ENCODE peak calls at places on chromosomes 5 and 9, in ten cellular contexts. One of them, this sample, is unnamed.
A peak's percentile ranks its signal among the peaks of the same experiment; 100 is the strongest.

GRCh38 chr5:130335116-130335515 is 430.9 kb downstream of the CHSY3 start:
- DNase-seq in mesendoderm: no peak
- DNase-seq in prostate gland: no peak
- DNase-seq in H1: no peak
- DNase-seq in OCI-LY7: no peak
- DNase-seq in tibial artery: no peak
- DNase-seq in Peyer's patch: no peak
- DNase-seq in right lobe of liver: no peak
- DNase-seq in fibroblast of lung: peak; percentile 14
- DNase-seq in GM23248: no peak
- DNase-seq in this sample: no peak

GRCh38 chr9:134503301-134504105 is 138.1 kb upstream of the COL5A1 start:
- DNase-seq in H1: no peak
- DNase-seq in Peyer's patch: peak; percentile 15
- DNase-seq in prostate gland: no peak
- DNase-seq in right lobe of liver: peak; percentile 43
- DNase-seq in fibroblast of lung: no peak
- DNase-seq in GM23248: peak; percentile 24
- DNase-seq in OCI-LY7: no peak
- DNase-seq in tibial artery: peak; percentile 43
- DNase-seq in mesendoderm: no peak
- DNase-seq in this sample: no peak

GRCh38 chr9:19812194-19812593 is 23.4 kb upstream of the SLC24A2 start:
- DNase-seq in prostate gland: no peak
- DNase-seq in Peyer's patch: no peak
- DNase-seq in GM23248: no peak
- DNase-seq in tibial artery: no peak
- DNase-seq in mesendoderm: no peak
- DNase-seq in right lobe of liver: no peak
- DNase-seq in OCI-LY7: no peak
- DNase-seq in H1: no peak
- DNase-seq in fibroblast of lung: no peak
- DNase-seq in this sample: no peak

GRCh38 chr5:79811904-79812303 is 122.3 kb downstream of the CMYA5 start:
- DNase-seq in Peyer's patch: no peak
- DNase-seq in fibroblast of lung: no peak
- DNase-seq in mesendoderm: no peak
- DNase-seq in H1: no peak
- DNase-seq in prostate gland: no peak
- DNase-seq in GM23248: no peak
- DNase-seq in OCI-LY7: no peak
- DNase-seq in tibial artery: no peak
- DNase-seq in right lobe of liver: no peak
- DNase-seq in this sample: no peak

GRCh38 chr5:171158581-171158980 is 150.5 kb upstream of the TLX3 start:
- DNase-seq in right lobe of liver: no peak
- DNase-seq in mesendoderm: no peak
- DNase-seq in tibial artery: no peak
- DNase-seq in OCI-LY7: no peak
- DNase-seq in GM23248: no peak
- DNase-seq in prostate gland: no peak
- DNase-seq in fibroblast of lung: no peak
- DNase-seq in H1: no peak
- DNase-seq in Peyer's patch: no peak
- DNase-seq in this sample: no peak

GRCh38 chr9:4553951-4554381 is 63.7 kb downstream of the SLC1A1 start:
- DNase-seq in GM23248: peak; percentile 49
- DNase-seq in right lobe of liver: no peak
- DNase-seq in Peyer's patch: no peak
- DNase-seq in prostate gland: no peak
- DNase-seq in mesendoderm: no peak
- DNase-seq in H1: no peak
- DNase-seq in fibroblast of lung: peak; percentile 14
- DNase-seq in OCI-LY7: no peak
- DNase-seq in tibial artery: no peak
- DNase-seq in this sample: no peak

GRCh38 chr9:71795097-71795807 is 26.9 kb upstream of the CEMIP2 start:
- DNase-seq in GM23248: no peak
- DNase-seq in fibroblast of lung: no peak
- DNase-seq in Peyer's patch: no peak
- DNase-seq in tibial artery: no peak
- DNase-seq in prostate gland: no peak
- DNase-seq in OCI-LY7: peak; percentile 95
- DNase-seq in H1: no peak
- DNase-seq in right lobe of liver: no peak
- DNase-seq in mesendoderm: no peak
- DNase-seq in this sample: peak; percentile 90

GRCh38 chr5:68071731-68072130 is 143.8 kb upstream of the PIK3R1 start:
- DNase-seq in GM23248: peak; percentile 71
- DNase-seq in mesendoderm: no peak
- DNase-seq in fibroblast of lung: peak; percentile 25
- DNase-seq in H1: no peak
- DNase-seq in OCI-LY7: no peak
- DNase-seq in right lobe of liver: no peak
- DNase-seq in Peyer's patch: no peak
- DNase-seq in tibial artery: no peak
- DNase-seq in prostate gland: no peak
- DNase-seq in this sample: no peak

GRCh38 chr9:137138701-137139467 is at the start of gene GRIN1:
- DNase-seq in H1: peak; percentile 77
- DNase-seq in right lobe of liver: no peak
- DNase-seq in OCI-LY7: no peak
- DNase-seq in tibial artery: no peak
- DNase-seq in fibroblast of lung: no peak
- DNase-seq in Peyer's patch: no peak
- DNase-seq in GM23248: peak; percentile 59
- DNase-seq in prostate gland: no peak
- DNase-seq in mesendoderm: peak; percentile 26
- DNase-seq in this sample: no peak

GRCh38 chr9:120783611-120784047 is 9.6 kb downstream of the FBXW2 start:
- DNase-seq in tibial artery: no peak
- DNase-seq in fibroblast of lung: peak; percentile 45
- DNase-seq in H1: no peak
- DNase-seq in OCI-LY7: no peak
- DNase-seq in GM23248: peak; percentile 86
- DNase-seq in mesendoderm: no peak
- DNase-seq in prostate gland: peak; percentile 38
- DNase-seq in Peyer's patch: no peak
- DNase-seq in right lobe of liver: no peak
- DNase-seq in this sample: no peak

GRCh38 chr5:6110441-6111005 is 267.8 kb downstream of the MED10 start:
- DNase-seq in mesendoderm: no peak
- DNase-seq in Peyer's patch: no peak
- DNase-seq in H1: no peak
- DNase-seq in tibial artery: no peak
- DNase-seq in right lobe of liver: no peak
- DNase-seq in prostate gland: no peak
- DNase-seq in GM23248: no peak
- DNase-seq in OCI-LY7: no peak
- DNase-seq in fibroblast of lung: no peak
- DNase-seq in this sample: no peak

GRCh38 chr9:35760651-35761050 is 6.6 kb upstream of the MSMP start:
- DNase-seq in tibial artery: no peak
- DNase-seq in fibroblast of lung: no peak
- DNase-seq in mesendoderm: no peak
- DNase-seq in right lobe of liver: no peak
- DNase-seq in GM23248: no peak
- DNase-seq in OCI-LY7: no peak
- DNase-seq in Peyer's patch: no peak
- DNase-seq in H1: no peak
- DNase-seq in prostate gland: no peak
- DNase-seq in this sample: no peak
- H3K4me1 ChIP-seq in tibial artery: peaks cover 47% of the 10 kb centered on the region
- H3K4me1 ChIP-seq in fibroblast of lung: peaks cover 7% of the 10 kb centered on the region
- H3K4me1 ChIP-seq in mesendoderm: no peaks in the 10 kb centered on the region
- H3K4me1 ChIP-seq in right lobe of liver: peaks cover 4% of the 10 kb centered on the region
- H3K4me1 ChIP-seq in GM23248: peaks cover 8% of the 10 kb centered on the region
- H3K4me1 ChIP-seq in OCI-LY7: peaks cover 69% of the 10 kb centered on the region
- H3K4me1 ChIP-seq in Peyer's patch: peaks cover 14% of the 10 kb centered on the region
- H3K4me1 ChIP-seq in H1: peaks cover 5% of the 10 kb centered on the region
- H3K4me1 ChIP-seq in prostate gland: no peaks in the 10 kb centered on the region
- H3K4me1 ChIP-seq in this sample: peaks cover 24% of the 10 kb centered on the region

GRCh38 chr5:52989025-52989780 is at the start of gene ITGA2:
- DNase-seq in fibroblast of lung: peak; percentile 47
- DNase-seq in right lobe of liver: peak; percentile 59
- DNase-seq in mesendoderm: peak; percentile 62
- DNase-seq in prostate gland: peak; percentile 64
- DNase-seq in OCI-LY7: no peak
- DNase-seq in H1: peak; percentile 77
- DNase-seq in GM23248: peak; percentile 76
- DNase-seq in Peyer's patch: peak; percentile 79
- DNase-seq in tibial artery: peak; percentile 67
- DNase-seq in this sample: no peak
- H3K4me3 ChIP-seq in fibroblast of lung: peak within 1 kb of the TSS; percentile 79
- H3K4me3 ChIP-seq in right lobe of liver: peak within 1 kb of the TSS; percentile 50
- H3K4me3 ChIP-seq in mesendoderm: peak within 1 kb of the TSS; percentile 62
- H3K4me3 ChIP-seq in prostate gland: peak within 1 kb of the TSS; percentile 53
- H3K4me3 ChIP-seq in OCI-LY7: no peak within 1 kb of the TSS
- H3K4me3 ChIP-seq in H1: peak within 1 kb of the TSS; percentile 77
- H3K4me3 ChIP-seq in GM23248: peak within 1 kb of the TSS; percentile 82
- H3K4me3 ChIP-seq in Peyer's patch: peak within 1 kb of the TSS; percentile 58
- H3K4me3 ChIP-seq in tibial artery: peak within 1 kb of the TSS; percentile 77
- H3K4me3 ChIP-seq in this sample: peak within 1 kb of the TSS; percentile 41

DNA sequence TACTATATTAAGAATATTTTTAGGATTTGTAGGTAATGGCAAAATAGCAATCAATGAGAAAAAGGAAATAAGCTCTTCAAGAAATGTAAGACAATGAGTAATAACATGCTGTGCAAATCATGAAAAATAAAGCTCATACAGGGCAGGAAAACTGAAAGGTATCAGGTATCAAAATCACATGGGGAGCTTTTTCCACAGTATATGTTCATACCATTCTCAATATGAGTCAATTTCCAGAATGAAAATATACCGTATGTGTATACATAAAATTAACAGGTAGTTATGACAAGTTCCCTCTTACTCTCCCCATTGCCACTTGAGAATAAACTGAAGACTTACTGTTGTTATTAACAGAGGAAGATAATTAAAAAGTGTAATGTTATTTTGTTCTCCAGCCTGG is 35.9 kb downstream of the EFCAB9 start:
- DNase-seq in prostate gland: no peak
- DNase-seq in tibial artery: no peak
- DNase-seq in H1: no peak
- DNase-seq in fibroblast of lung: no peak
- DNase-seq in right lobe of liver: no peak
- DNase-seq in mesendoderm: no peak
- DNase-seq in Peyer's patch: no peak
- DNase-seq in OCI-LY7: no peak
- DNase-seq in GM23248: no peak
- DNase-seq in this sample: no peak
- H3K36me3 ChIP-seq in prostate gland: no peaks in the 10 kb centered on the region
- H3K36me3 ChIP-seq in tibial artery: peaks cover 22% of the 10 kb centered on the region
- H3K36me3 ChIP-seq in H1: peaks cover 2% of the 10 kb centered on the region
- H3K36me3 ChIP-seq in fibroblast of lung: peaks cover 2% of the 10 kb centered on the region
- H3K36me3 ChIP-seq in right lobe of liver: no peaks in the 10 kb centered on the region
- H3K36me3 ChIP-seq in mesendoderm: no peaks in the 10 kb centered on the region
- H3K36me3 ChIP-seq in Peyer's patch: no peaks in the 10 kb centered on the region
- H3K36me3 ChIP-seq in OCI-LY7: peaks cover 41% of the 10 kb centered on the region
- H3K36me3 ChIP-seq in GM23248: peaks cover 50% of the 10 kb centered on the region
- H3K36me3 ChIP-seq in this sample: no peaks in the 10 kb centered on the region

GRCh38 chr5:180334176-180334575 is 19.0 kb downstream of the GFPT2 start:
- DNase-seq in prostate gland: no peak
- DNase-seq in tibial artery: no peak
- DNase-seq in H1: no peak
- DNase-seq in mesendoderm: no peak
- DNase-seq in fibroblast of lung: no peak
- DNase-seq in Peyer's patch: no peak
- DNase-seq in GM23248: peak; percentile 32
- DNase-seq in right lobe of liver: no peak
- DNase-seq in OCI-LY7: no peak
- DNase-seq in this sample: no peak

GRCh38 chr5:180332051-180332517 is 21.1 kb downstream of the GFPT2 start:
- DNase-seq in right lobe of liver: no peak
- DNase-seq in fibroblast of lung: peak; percentile 25
- DNase-seq in GM23248: peak; percentile 60
- DNase-seq in mesendoderm: peak; percentile 96
- DNase-seq in H1: peak; percentile 79
- DNase-seq in tibial artery: no peak
- DNase-seq in OCI-LY7: no peak
- DNase-seq in prostate gland: no peak
- DNase-seq in Peyer's patch: no peak
- DNase-seq in this sample: no peak

GRCh38 chr5:180332861-180333260 is 20.3 kb downstream of the GFPT2 start:
- DNase-seq in right lobe of liver: no peak
- DNase-seq in H1: no peak
- DNase-seq in prostate gland: no peak
- DNase-seq in OCI-LY7: no peak
- DNase-seq in fibroblast of lung: no peak
- DNase-seq in mesendoderm: no peak
- DNase-seq in Peyer's patch: no peak
- DNase-seq in GM23248: peak; percentile 27
- DNase-seq in tibial artery: no peak
- DNase-seq in this sample: no peak

GRCh38 chr5:180334751-180335613 is 18.2 kb downstream of the GFPT2 start:
- DNase-seq in GM23248: no peak
- DNase-seq in prostate gland: no peak
- DNase-seq in H1: no peak
- DNase-seq in OCI-LY7: no peak
- DNase-seq in mesendoderm: no peak
- DNase-seq in right lobe of liver: no peak
- DNase-seq in fibroblast of lung: no peak
- DNase-seq in Peyer's patch: no peak
- DNase-seq in tibial artery: no peak
- DNase-seq in this sample: no peak

DNA sequence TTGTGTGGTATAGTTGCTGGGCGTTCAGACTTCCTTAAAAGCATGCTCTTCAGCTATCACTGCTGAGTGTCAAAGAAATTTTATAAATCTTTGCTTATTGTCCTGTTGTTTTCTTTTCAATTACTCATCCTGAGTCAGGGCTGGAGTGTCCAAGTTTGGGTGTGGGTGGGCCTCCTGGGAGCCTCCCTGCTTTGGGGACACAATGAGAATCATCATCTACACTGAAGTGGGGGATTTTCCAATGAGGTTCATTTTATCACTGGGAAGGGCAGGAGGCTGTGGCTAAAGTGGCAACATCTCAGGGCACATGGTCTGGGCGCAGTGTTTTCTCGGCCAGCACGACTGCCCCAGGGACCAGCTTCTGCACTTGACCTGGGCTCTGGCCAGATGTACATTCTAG is 19.5 kb downstream of the GFPT2 start:
- DNase-seq in tibial artery: no peak
- DNase-seq in mesendoderm: no peak
- DNase-seq in right lobe of liver: no peak
- DNase-seq in H1: no peak
- DNase-seq in OCI-LY7: no peak
- DNase-seq in fibroblast of lung: peak; percentile 53
- DNase-seq in Peyer's patch: no peak
- DNase-seq in prostate gland: no peak
- DNase-seq in GM23248: peak; percentile 90
- DNase-seq in this sample: no peak
- H3K4me1 ChIP-seq in tibial artery: peaks cover 4% of the 10 kb centered on the region
- H3K4me1 ChIP-seq in mesendoderm: peaks cover 12% of the 10 kb centered on the region
- H3K4me1 ChIP-seq in right lobe of liver: no peaks in the 10 kb centered on the region
- H3K4me1 ChIP-seq in H1: peaks cover 12% of the 10 kb centered on the region
- H3K4me1 ChIP-seq in OCI-LY7: no peaks in the 10 kb centered on the region
- H3K4me1 ChIP-seq in fibroblast of lung: peaks cover 10% of the 10 kb centered on the region
- H3K4me1 ChIP-seq in Peyer's patch: no peaks in the 10 kb centered on the region
- H3K4me1 ChIP-seq in prostate gland: no peaks in the 10 kb centered on the region
- H3K4me1 ChIP-seq in GM23248: peaks cover 46% of the 10 kb centered on the region
- H3K4me1 ChIP-seq in this sample: peaks cover 2% of the 10 kb centered on the region

DNA sequence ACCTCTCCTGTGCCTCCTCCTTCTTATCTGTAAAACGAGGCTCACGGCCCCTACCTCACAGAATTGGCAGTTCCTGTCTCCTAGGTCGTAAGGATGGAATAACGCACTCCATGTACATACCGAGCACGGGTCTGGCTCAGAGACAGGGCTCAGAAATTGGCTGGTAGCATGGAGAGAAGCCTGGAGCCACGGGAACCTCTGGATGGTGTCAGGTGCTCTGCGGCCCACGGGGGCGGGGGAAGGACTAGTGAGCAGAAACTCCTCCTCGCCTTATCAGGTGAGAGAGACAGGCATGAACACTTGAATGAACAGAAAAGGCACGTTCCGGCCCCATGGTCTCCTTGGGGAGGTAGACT is 15.4 kb upstream of the C5orf47 start:
- DNase-seq in prostate gland: peak; percentile 21
- DNase-seq in mesendoderm: peak; percentile 59
- DNase-seq in right lobe of liver: no peak
- DNase-seq in Peyer's patch: peak; percentile 57
- DNase-seq in OCI-LY7: no peak
- DNase-seq in fibroblast of lung: no peak
- DNase-seq in GM23248: no peak
- DNase-seq in H1: peak; percentile 70
- DNase-seq in tibial artery: no peak
- DNase-seq in this sample: no peak
- H3K4me3 ChIP-seq in prostate gland: peak overlapping the region; percentile 26
- H3K4me3 ChIP-seq in mesendoderm: peak overlapping the region; percentile 14
- H3K4me3 ChIP-seq in right lobe of liver: peak overlapping the region; percentile 57
- H3K4me3 ChIP-seq in Peyer's patch: peak overlapping the region; percentile 31
- H3K4me3 ChIP-seq in OCI-LY7: peak overlapping the region; percentile 51
- H3K4me3 ChIP-seq in fibroblast of lung: peak overlapping the region; percentile 39
- H3K4me3 ChIP-seq in GM23248: peak overlapping the region; percentile 84
- H3K4me3 ChIP-seq in H1: peak overlapping the region; percentile 19
- H3K4me3 ChIP-seq in tibial artery: peak overlapping the region; percentile 49
- H3K4me3 ChIP-seq in this sample: peak overlapping the region; percentile 39

This sample was measured in CD4-positive, CD25-positive, alpha-beta regulatory T cell.